ENCODE peak calls at places on chromosomes 4 and X, in six cellular contexts. F, V, Q, L, R and X are unnamed samples.

GRCh38 chr4:130257271-130257670 is 1161.3 kb downstream of the C4orf33 start:
- DNase-seq in L (no peak), Q (no peak), R (no peak), F (peak), V (peak), X (no peak)

GRCh38 chr4:1008840-1009646 is 2.4 kb upstream of the FGFRL1 start:
- DNase-seq in Q (no peak), L (peak), R (peak), F (peak), V (no peak), X (peak)

GRCh38 chrX:112961981-112962380 is 121.3 kb upstream of the AMOT start:
- DNase-seq in V (peak), L (no peak), Q (no peak), F (peak), R (no peak), X (peak)

GRCh38 chr4:87032884-87033533 is 98.2 kb downstream of the AFF1 start:
- DNase-seq in V (peak), R (no peak), Q (no peak), L (no peak), F (peak), X (no peak)

GRCh38 chr4:159655547-159655946 is 552.7 kb downstream of the RAPGEF2 start:
- DNase-seq in Q (no peak), F (peak), L (no peak), V (peak), R (no peak), X (no peak)

GRCh38 chr4:37803348-37803973 is 23.0 kb upstream of the PGM2 start:
- DNase-seq in Q (no peak), R (no peak), F (peak), V (peak), L (no peak), X (no peak)

GRCh38 chr4:10664408-10664807 is 20.2 kb downstream of the CLNK start:
- DNase-seq in Q (no peak), L (peak), V (peak), R (no peak), F (no peak), X (peak)

GRCh38 chr4:16952462-16952871 is 54.0 kb upstream of the LDB2 start:
- DNase-seq in L (no peak), Q (no peak), R (no peak), F (no peak), V (peak), X (no peak)

GRCh38 chr4:83548151-83548905 is 12.4 kb downstream of the GPAT3 start:
- DNase-seq in R (peak), V (peak), Q (no peak), F (peak), L (peak), X (peak)

GRCh38 chrX:130654409-130654970 is 248.5 kb downstream of the ENOX2 start:
- DNase-seq in F (no peak), Q (no peak), L (no peak), V (no peak), R (no peak), X (no peak)

GRCh38 chr4:41323706-41324105 is 67.0 kb downstream of the UCHL1 start:
- DNase-seq in R (no peak), V (peak), Q (no peak), F (peak), L (no peak), X (no peak)

GRCh38 chr4:54067163-54067562 is 2.8 kb upstream of the CHIC2 start:
- DNase-seq in V (peak), F (peak), R (no peak), L (peak), Q (no peak), X (peak)

GRCh38 chr4:122894802-122895201 is 27.6 kb downstream of the NUDT6 start:
- DNase-seq in R (no peak), V (no peak), F (no peak), Q (no peak), L (no peak), X (no peak)

GRCh38 chrX:12922600-12922919 is 16.1 kb downstream of the TLR8 start:
- DNase-seq in R (no peak), Q (no peak), F (no peak), L (no peak), V (no peak), X (no peak)

GRCh38 chrX:48864210-48864609 is 28.8 kb upstream of the PCSK1N start:
- DNase-seq in Q (no peak), F (no peak), V (peak), L (no peak), R (no peak), X (no peak)

GRCh38 chr4:10173754-10174749 is 57.5 kb upstream of the WDR1 start:
- DNase-seq in V (peak), R (peak), Q (no peak), F (peak), L (peak), X (peak)

GRCh38 chr4:153509724-153510123 is 43.6 kb downstream of the TMEM131L start:
- DNase-seq in R (no peak), V (no peak), F (no peak), Q (no peak), L (no peak), X (no peak)

GRCh38 chrX:39741904-39742303 is 355.9 kb downstream of the BCOR start:
- DNase-seq in F (no peak), R (no peak), L (no peak), Q (no peak), V (no peak), X (no peak)

GRCh38 chr4:54527532-54527931 is 130.2 kb upstream of the KIT start:
- DNase-seq in V (no peak), Q (no peak), L (no peak), R (no peak), F (no peak), X (no peak)

GRCh38 chr4:128483041-128483440 is 195.4 kb upstream of the PGRMC2 start:
- DNase-seq in L (no peak), Q (no peak), V (no peak), F (no peak), R (no peak), X (no peak)

GRCh38 chr4:152090543-152090942 is 329.7 kb upstream of the GATB start:
- DNase-seq in F (peak), Q (no peak), R (no peak), L (no peak), V (peak), X (no peak)

GRCh38 chr4:23516719-23517118 is 373.1 kb downstream of the PPARGC1A start:
- DNase-seq in F (no peak), V (no peak), R (no peak), Q (no peak), L (no peak), X (no peak)

GRCh38 chr4:184856277-184856609 is 30.5 kb upstream of the ACSL1 start:
- DNase-seq in L (no peak), Q (no peak), F (peak), R (no peak), V (no peak), X (no peak)

GRCh38 chr4:180953572-180953971 is 1289.6 kb upstream of the TENM3 start:
- DNase-seq in V (no peak), L (no peak), R (no peak), F (no peak), Q (no peak), X (no peak)

GRCh38 chr4:55378617-55379467 is 16.9 kb upstream of the TMEM165 start:
- DNase-seq in Q (no peak), V (no peak), F (peak), R (peak), L (no peak), X (no peak)

GRCh38 chr4:176668324-176668723 is 124.4 kb downstream of the VEGFC start:
- DNase-seq in L (no peak), R (no peak), V (peak), F (peak), Q (no peak), X (no peak)

GRCh38 chr4:52982246-52982950 is 120.3 kb downstream of the RASL11B start:
- DNase-seq in F (peak), R (no peak), L (no peak), Q (no peak), V (peak), X (no peak)

GRCh38 chrX:30887721-30888120 is 1.3 kb downstream of the TAB3 start:
- DNase-seq in V (no peak), L (no peak), F (no peak), Q (no peak), R (no peak), X (no peak)

GRCh38 chr4:181952478-181952877 is 290.7 kb upstream of the TENM3 start:
- DNase-seq in Q (no peak), L (no peak), F (no peak), V (peak), R (no peak), X (no peak)

GRCh38 chr4:128951316-128951715 is 141.8 kb downstream of the JADE1 start:
- DNase-seq in F (peak), V (no peak), L (no peak), R (no peak), Q (no peak), X (no peak)

GRCh38 chr4:147056951-147057630 is 111.4 kb upstream of the TTC29 start:
- DNase-seq in L (no peak), Q (no peak), F (peak), V (peak), R (no peak), X (no peak)

GRCh38 chr4:122458625-122459024 is 2.1 kb upstream of the IL2 start:
- DNase-seq in R (no peak), F (peak), V (peak), L (no peak), Q (no peak), X (no peak)

GRCh38 chr4:63582997-63583396 is 826.3 kb downstream of the TECRL start:
- DNase-seq in V (no peak), F (no peak), R (no peak), L (no peak), Q (no peak), X (no peak)

GRCh38 chrX:77779695-77780094 is 6.3 kb downstream of the ATRX start:
- DNase-seq in R (no peak), Q (no peak), F (no peak), V (no peak), L (no peak), X (no peak)

GRCh38 chrX:77785746-77786548 is at the start of gene ATRX:
- DNase-seq in Q (peak), V (peak), L (peak), F (peak), R (peak), X (peak)

GRCh38 chrX:77788050-77788449 is 2.0 kb upstream of the ATRX start:
- DNase-seq in Q (no peak), R (no peak), L (no peak), F (peak), V (no peak), X (no peak)

GRCh38 chrX:77785400-77785745 is 643 bp downstream of the ATRX start:
- DNase-seq in R (peak), Q (no peak), L (no peak), V (peak), F (peak), X (no peak)
- H3K27ac ChIP-seq in R (peak), Q (no peak), L (no peak), V (peak), F (no peak), X (peak)

DNA sequence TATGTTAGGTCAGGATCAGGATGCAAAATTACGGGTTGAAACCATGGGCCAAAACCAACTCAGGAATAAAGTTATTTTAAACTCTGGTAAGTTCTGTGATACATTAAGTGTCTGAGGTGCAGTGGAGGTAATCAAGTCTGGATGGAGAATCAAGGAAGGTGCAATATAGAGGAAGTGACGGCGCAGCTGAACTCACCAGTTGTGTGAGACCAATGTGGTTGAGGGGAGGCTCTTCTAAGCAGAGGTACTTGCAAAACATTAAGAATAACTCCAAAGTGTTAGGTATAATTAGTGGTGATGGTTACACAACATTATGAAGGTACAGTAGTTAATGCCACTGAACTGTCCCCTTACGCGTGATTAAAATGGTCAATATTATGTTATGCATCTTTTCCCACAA is 19.7 kb downstream of the GAB3 start:
- DNase-seq in R (no peak), Q (no peak), F (no peak), V (no peak), L (no peak), X (no peak)
- H3K27ac ChIP-seq in R (peak), Q (no peak), F (no peak), V (no peak), L (no peak), X (peak)

GRCh38 chr4:48255959-48256342 is 13.7 kb downstream of the TEC start:
- DNase-seq in V (no peak), Q (no peak), L (no peak), R (no peak), F (no peak), X (no peak)

GRCh38 chr4:48258845-48259397 is 10.7 kb downstream of the TEC start:
- DNase-seq in L (no peak), R (no peak), V (no peak), F (no peak), Q (no peak), X (no peak)

GRCh38 chr4:48254381-48255072 is 15.1 kb downstream of the TEC start:
- DNase-seq in Q (no peak), L (no peak), F (no peak), R (peak), V (peak), X (peak)

GRCh38 chr4:48252313-48252712 is 17.3 kb downstream of the TEC start:
- DNase-seq in R (no peak), L (no peak), F (peak), V (no peak), Q (no peak), X (no peak)

DNA sequence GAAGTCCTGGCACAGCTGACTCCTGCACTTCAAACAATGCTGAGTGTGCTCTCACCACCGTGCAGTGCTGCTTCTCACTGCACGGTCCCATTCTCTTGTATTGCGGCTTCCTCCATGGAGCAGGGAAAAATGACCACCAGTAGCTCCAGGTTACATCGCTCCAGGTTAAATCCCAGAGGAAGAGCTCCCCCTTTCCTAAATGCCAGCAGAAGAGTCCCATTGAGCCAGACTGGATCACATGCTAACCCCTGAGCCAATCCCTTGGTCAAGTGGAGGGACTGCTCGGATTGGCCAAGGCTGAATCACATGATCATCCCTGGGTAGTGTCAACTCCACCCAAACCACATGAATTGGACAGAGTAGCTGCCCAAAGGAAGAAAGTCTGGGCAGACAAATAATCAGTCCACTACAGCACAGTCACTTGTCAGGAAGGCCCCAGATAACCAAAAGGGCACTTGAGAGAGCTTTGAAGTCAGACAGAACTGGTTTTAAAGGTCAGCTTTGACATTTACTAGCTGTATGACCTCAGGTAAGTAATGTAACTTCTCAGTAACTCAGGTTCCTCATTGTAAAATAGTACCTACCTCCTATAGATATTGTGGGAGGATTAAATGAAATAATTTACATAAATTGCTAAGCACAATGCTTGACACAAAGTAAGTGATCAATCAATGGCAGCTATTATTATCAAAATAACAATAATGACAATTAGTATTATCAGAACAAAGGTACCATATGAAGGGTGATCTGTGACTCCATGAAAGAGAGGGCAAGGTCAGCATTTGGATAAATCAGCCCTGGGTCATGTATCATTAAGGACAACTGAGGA is 14.3 kb downstream of the TEC start:
- DNase-seq in F (no peak), Q (no peak), R (no peak), L (no peak), V (no peak), X (no peak)
- H3K27ac ChIP-seq in F (no peak), Q (no peak), R (no peak), L (no peak), V (peak), X (no peak)

GRCh38 chr4:7207791-7208231 is 15.5 kb downstream of the SORCS2 start:
- DNase-seq in F (no peak), R (no peak), L (no peak), Q (no peak), V (peak), X (no peak)
- H3K27ac ChIP-seq in F (no peak), R (no peak), L (no peak), Q (peak), V (no peak), X (no peak)

GRCh38 chr4:7971159-7971631 is 31.5 kb upstream of the AFAP1 start:
- DNase-seq in F (peak), R (no peak), V (no peak), Q (no peak), L (no peak), X (no peak)
- H3K27ac ChIP-seq in F (no peak), R (peak), V (no peak), Q (no peak), L (no peak), X (no peak)

GRCh38 chr4:98522603-98523395 is 135.6 kb downstream of the TSPAN5 start:
- DNase-seq in V (peak), L (no peak), F (no peak), R (no peak), Q (no peak), X (no peak)
- H3K27ac ChIP-seq in V (peak), L (no peak), F (no peak), R (no peak), Q (peak), X (no peak)

GRCh38 chr4:163863082-163863481 is 368.6 kb downstream of the TMA16 start:
- DNase-seq in F (no peak), R (no peak), L (no peak), Q (no peak), V (no peak), X (no peak)

GRCh38 chr4:163866728-163867313 is 372.3 kb downstream of the TMA16 start:
- DNase-seq in R (no peak), F (no peak), L (no peak), Q (no peak), V (no peak), X (no peak)

GRCh38 chr4:163865010-163865409 is 370.5 kb downstream of the TMA16 start:
- DNase-seq in R (no peak), V (no peak), L (no peak), F (no peak), Q (no peak), X (no peak)
- H3K27ac ChIP-seq in R (no peak), V (no peak), L (no peak), F (no peak), Q (no peak), X (no peak)

DNA sequence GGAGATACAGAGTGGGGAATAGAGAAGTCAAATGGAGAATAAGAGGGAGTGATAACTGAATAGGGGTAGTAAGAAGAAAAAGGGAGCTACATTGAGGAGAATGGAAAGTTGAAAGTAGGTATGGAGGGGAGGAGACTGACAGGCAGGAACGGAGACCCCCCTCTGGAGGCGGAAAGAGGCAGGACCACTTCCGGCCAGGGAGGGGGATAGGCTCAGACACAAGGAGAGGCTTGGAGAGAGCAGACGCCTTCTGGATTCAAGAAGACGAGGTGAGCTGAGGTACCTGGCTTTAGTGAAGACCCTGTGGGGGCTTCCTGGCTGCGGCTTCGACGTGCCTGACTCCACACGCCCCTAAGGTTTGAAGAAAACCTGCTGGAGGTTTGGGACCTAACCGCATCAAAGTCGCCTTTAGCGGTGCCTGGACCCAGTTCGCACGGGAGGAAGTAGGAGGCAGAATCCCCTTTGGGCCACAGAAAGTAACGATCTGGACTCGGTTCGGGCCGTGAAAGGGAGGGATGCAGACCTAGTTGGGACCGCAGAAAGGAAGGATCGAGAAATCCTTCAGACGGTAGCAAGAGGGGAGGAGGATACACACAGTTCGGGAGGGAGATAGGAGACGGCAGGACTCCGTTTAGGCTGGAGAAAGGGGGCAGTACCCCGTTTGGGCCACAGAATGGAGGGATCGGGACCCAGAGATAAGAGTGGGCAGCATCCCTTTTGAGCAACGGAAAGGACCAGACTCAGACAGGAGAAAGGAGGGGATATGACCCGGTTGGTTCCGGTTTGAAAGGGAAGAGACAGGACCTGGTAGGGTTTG is at the start of gene TRO:
- DNase-seq in R (no peak), V (peak), F (no peak), Q (peak), L (no peak), X (no peak)
- H3K27ac ChIP-seq in R (peak), V (peak), F (no peak), Q (peak), L (no peak), X (no peak)

DNA sequence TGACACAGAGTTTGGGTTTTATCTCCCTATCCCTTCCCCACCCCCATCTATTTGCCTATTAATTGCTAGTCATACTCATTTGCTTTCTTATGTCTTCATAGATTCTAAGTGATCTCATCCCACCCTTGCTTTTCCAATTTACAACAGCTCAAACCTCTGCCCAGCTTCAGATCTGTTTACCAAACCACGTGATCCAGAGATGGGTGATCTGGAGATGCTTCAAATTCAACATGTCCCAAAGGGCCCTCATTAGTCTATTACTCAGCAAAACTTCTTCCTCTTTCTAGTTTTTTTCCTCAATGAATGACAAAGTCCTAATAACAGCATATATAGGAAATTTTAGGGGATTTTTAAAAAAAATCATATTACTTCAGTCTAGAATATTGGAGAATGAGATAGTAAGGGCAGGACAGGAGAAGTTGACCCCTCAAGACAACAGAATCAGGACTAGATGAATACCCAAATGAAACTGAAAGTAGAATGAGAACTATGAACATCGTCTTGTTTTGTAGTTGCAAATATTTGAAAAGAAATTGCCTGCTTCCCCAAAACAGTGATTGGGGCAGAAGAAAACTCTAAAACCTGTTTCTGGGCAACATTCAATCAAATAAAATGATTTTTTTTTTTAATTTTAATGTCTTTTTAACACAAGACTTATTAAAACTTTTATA is 127.1 kb downstream of the CFAP299 start:
- DNase-seq in R (no peak), Q (no peak), V (no peak), L (no peak), F (peak), X (no peak)
- H3K27ac ChIP-seq in R (no peak), Q (no peak), V (no peak), L (no peak), F (no peak), X (no peak)

GRCh38 chr4:148215202-148215601 is 227.0 kb downstream of the NR3C2 start:
- DNase-seq in Q (no peak), V (no peak), R (no peak), F (peak), L (no peak), X (no peak)
- H3K27ac ChIP-seq in Q (no peak), V (no peak), R (peak), F (no peak), L (no peak), X (peak)